ENCODE peak calls at places on chromosomes 4 and X, in eight cellular contexts. F is effector memory CD4-positive, alpha-beta T cell; T is fibroblast of the aortic adventitia; Z is islet precursor cell; W is lung microvascular endothelial cell; U is tibial nerve; P is pancreas; Y is activated T-helper 1 cell treated with anti-CD3 and anti-CD28 coated beads, Interleukin-2, amount 50 U/mL, for 16 hours. G is an unnamed sample.
A peak's percentile ranks its signal among the peaks of the same experiment; 100 is the strongest.

GRCh38 chrX:39150621-39151020 is 349.4 kb downstream of the MID1IP1 start:
- DNase-seq in Z (no peak), T (no peak), U (no peak), P (no peak), W (no peak), F (no peak), Y (no peak), G (no peak)

GRCh38 chr4:20764353-20764752 is 64.1 kb downstream of the PACRGL start:
- DNase-seq in Z (no peak), P (no peak), T (no peak), Y (no peak), U (no peak), W (no peak), F (no peak), G (no peak)

GRCh38 chrX:397575-397974 is 10.9 kb upstream of the PPP2R3B start:
- DNase-seq in U (peak; percentile 23), P (no peak), W (peak; percentile 91), Y (no peak), F (no peak), Z (peak; percentile 86), T (peak; percentile 33), G (peak; percentile 28)

GRCh38 chr4:64882311-64883086 is 473.2 kb upstream of the TECRL start:
- DNase-seq in F (no peak), Y (no peak), Z (no peak), P (no peak), W (no peak), U (no peak), T (no peak), G (no peak)

GRCh38 chr4:184395451-184395917 is 78.9 kb downstream of the IRF2 start:
- DNase-seq in F (no peak), T (no peak), Y (no peak), Z (no peak), W (no peak), P (no peak), U (no peak), G (no peak)

GRCh38 chrX:109403927-109404326 is 78.0 kb downstream of the GUCY2F start:
- DNase-seq in Z (no peak), T (no peak), U (no peak), Y (no peak), P (no peak), F (no peak), W (no peak), G (no peak)

GRCh38 chrX:23386726-23387125 is 52.1 kb downstream of the PTCHD1 start:
- DNase-seq in P (no peak), W (no peak), Y (no peak), U (no peak), Z (no peak), F (no peak), T (no peak), G (no peak)

GRCh38 chrX:38055170-38055847 is 49.0 kb downstream of the SYTL5 start:
- DNase-seq in P (no peak), W (peak; percentile 49), Z (no peak), T (peak; percentile 91), U (no peak), F (no peak), Y (no peak), G (no peak)

GRCh38 chr4:32789026-32789608 is 2068.9 kb downstream of the PCDH7 start:
- DNase-seq in Z (peak; percentile 69), Y (no peak), T (peak; percentile 62), F (no peak), W (no peak), U (no peak), P (no peak), G (no peak)

GRCh38 chr4:140052050-140052449 is 101.9 kb downstream of the MAML3 start:
- DNase-seq in Z (no peak), Y (no peak), P (no peak), W (peak; percentile 67), F (no peak), U (no peak), T (peak; percentile 57), G (peak; percentile 23)

GRCh38 chr4:37666625-37667071 is 19.5 kb downstream of the RELL1 start:
- DNase-seq in Z (peak; percentile 91), U (peak; percentile 36), P (no peak), Y (no peak), W (peak; percentile 97), F (no peak), T (peak; percentile 86), G (peak; percentile 87)

GRCh38 chr4:11624370-11624769 is 195.7 kb upstream of the HS3ST1 start:
- DNase-seq in U (no peak), W (peak; percentile 34), F (no peak), T (no peak), Y (no peak), P (no peak), Z (no peak), G (no peak)

GRCh38 chrX:37796805-37797204 is 16.9 kb downstream of the CYBB start:
- DNase-seq in P (no peak), Z (no peak), F (no peak), T (no peak), Y (no peak), U (no peak), W (no peak), G (no peak)

GRCh38 chrX:71096702-71097032 is 1.0 kb downstream of the FOXO4 start:
- DNase-seq in U (no peak), W (no peak), Z (no peak), P (no peak), T (no peak), Y (no peak), F (no peak), G (no peak)

GRCh38 chr4:87565746-87566145 is 36.6 kb upstream of the SPARCL1 start:
- DNase-seq in Z (no peak), F (no peak), P (no peak), T (no peak), W (no peak), Y (no peak), U (no peak), G (no peak)

GRCh38 chrX:150649096-150649870 is 43.9 kb upstream of the MTMR1 start:
- DNase-seq in Y (no peak), Z (no peak), P (no peak), F (no peak), U (no peak), T (peak; percentile 69), W (peak; percentile 85), G (peak; percentile 55)

GRCh38 chr4:179465131-179465797 is 2023.0 kb upstream of the AGA start:
- DNase-seq in P (no peak), Y (no peak), T (no peak), W (no peak), U (no peak), F (no peak), Z (no peak), G (no peak)

G was measured in HCEC 1CT.